ENCODE peak calls at places on chromosomes 13 and 19, in ten cellular contexts. O is cardiac fibroblast, D is esophagus squamous epithelium, E is fibroblast of the aortic adventitia, H is heart left ventricle, U is cardiac muscle cell, R is fibroblast of pulmonary artery, T is testis, B is fibroblast of mammary gland, V is stomach. X is an unnamed sample.

GRCh38 chr19:46603752-46604241 is 2.7 kb downstream of the CALM3 start:
- DNase-seq in O (no peak), D (no peak), E (no peak), H (no peak), U (no peak), R (no peak), T (peak), B (no peak), V (no peak), X (no peak)

GRCh38 chr13:20940083-20940482 is 37.5 kb upstream of the XPO4 start:
- DNase-seq in O (peak), D (no peak), E (peak), H (no peak), U (no peak), R (peak), T (no peak), B (peak), V (no peak), X (no peak)

GRCh38 chr19:35642312-35642711 is 767 bp downstream of the ETV2 start:
- DNase-seq in O (no peak), D (no peak), E (no peak), H (no peak), U (no peak), R (no peak), T (no peak), B (no peak), V (no peak), X (no peak)

GRCh38 chr19:892243-892996 is 567 bp downstream of the MED16 start:
- DNase-seq in O (no peak), D (no peak), E (no peak), H (no peak), U (no peak), R (no peak), T (no peak), B (no peak), V (no peak), X (no peak)

GRCh38 chr13:41740479-41740878 is 220.4 kb downstream of the VWA8 start:
- DNase-seq in O (no peak), D (no peak), E (peak), H (no peak), U (no peak), R (peak), T (no peak), B (no peak), V (no peak), X (no peak)

GRCh38 chr19:39409886-39410619 is 2.4 kb upstream of the PLEKHG2 start:
- DNase-seq in O (peak), D (no peak), E (peak), H (peak), U (peak), R (peak), T (peak), B (peak), V (peak), X (peak)

GRCh38 chr19:45478454-45479238 is 10.8 kb downstream of the FOSB start:
- DNase-seq in O (peak), D (peak), E (peak), H (peak), U (peak), R (peak), T (peak), B (peak), V (peak), X (peak)

GRCh38 chr19:3585301-3586123 is at the start of gene GIPC3:
- DNase-seq in O (no peak), D (no peak), E (no peak), H (no peak), U (no peak), R (no peak), T (no peak), B (no peak), V (no peak), X (no peak)

GRCh38 chr13:27794075-27794691 is 1.9 kb downstream of the GSX1 start:
- DNase-seq in O (no peak), D (no peak), E (no peak), H (no peak), U (no peak), R (no peak), T (no peak), B (no peak), V (no peak), X (no peak)

GRCh38 chr13:24502567-24503375 is 9.8 kb downstream of the PARP4 start:
- DNase-seq in O (peak), D (no peak), E (peak), H (peak), U (no peak), R (peak), T (no peak), B (peak), V (peak), X (peak)

GRCh38 chr13:103573446-103573845 is 507.2 kb upstream of the SLC10A2 start:
- DNase-seq in O (no peak), D (no peak), E (no peak), H (no peak), U (no peak), R (no peak), T (no peak), B (no peak), V (no peak), X (no peak)

GRCh38 chr13:85013006-85013405 is 786.2 kb downstream of the SLITRK6 start:
- DNase-seq in O (no peak), D (no peak), E (no peak), H (no peak), U (no peak), R (no peak), T (no peak), B (no peak), V (no peak), X (no peak)

GRCh38 chr13:110340812-110341444 is 33.8 kb downstream of the COL4A2 start:
- DNase-seq in O (peak), D (no peak), E (peak), H (peak), U (peak), R (peak), T (peak), B (peak), V (peak), X (peak)

GRCh38 chr13:49855930-49856329 is 63.4 kb upstream of the KPNA3 start:
- DNase-seq in O (no peak), D (no peak), E (no peak), H (no peak), U (no peak), R (no peak), T (no peak), B (no peak), V (no peak), X (no peak)

GRCh38 chr13:49865174-49865573 is 71.0 kb downstream of the SPRYD7 start:
- DNase-seq in O (no peak), D (no peak), E (no peak), H (no peak), U (no peak), R (no peak), T (no peak), B (no peak), V (no peak), X (no peak)

GRCh38 chr13:49858183-49858856 is 65.8 kb upstream of the KPNA3 start:
- DNase-seq in O (peak), D (no peak), E (peak), H (no peak), U (no peak), R (peak), T (no peak), B (peak), V (no peak), X (peak)

DNA sequence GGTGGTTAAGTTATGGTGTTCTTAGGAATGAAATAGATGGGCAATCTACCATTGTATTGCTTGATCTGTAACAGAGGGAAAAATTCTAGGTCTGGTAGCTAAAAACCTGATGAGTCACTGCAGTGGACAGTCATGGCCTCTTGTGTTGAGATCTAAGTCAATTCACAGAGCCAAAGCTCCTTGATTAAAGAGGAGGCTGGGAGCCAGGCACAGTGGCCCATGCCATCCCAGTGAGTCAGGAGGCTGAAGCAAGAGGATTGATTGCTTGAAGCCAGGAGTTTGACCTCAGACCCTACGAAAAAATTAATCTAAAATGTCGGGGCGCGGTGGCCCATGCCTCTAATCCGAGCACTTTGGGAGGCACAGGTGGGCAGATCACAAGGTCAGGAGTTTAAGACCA is 67.1 kb upstream of the KPNA3 start:
- DNase-seq in O (peak), D (no peak), E (peak), H (no peak), U (no peak), R (peak), T (no peak), B (peak), V (no peak), X (peak)
- H3K4me3 ChIP-seq in O (no peak), D (no peak), E (no peak), H (no peak), U (no peak), R (no peak), T (no peak), B (no peak), V (no peak), X (no peak)

GRCh38 chr19:29966594-29967249 is 24.7 kb downstream of the URI1 start:
- DNase-seq in O (peak), D (no peak), E (peak), H (no peak), U (peak), R (peak), T (no peak), B (peak), V (no peak), X (peak)
- TF ChIP-seq CTCF in O (peak), D (no peak), E (peak), H (peak), U (peak), R (peak), T (no peak), B (peak), V (no peak), X (peak)

GRCh38 chr19:48250290-48251025 is 5.3 kb downstream of the CARD8 start:
- DNase-seq in O (no peak), D (no peak), E (no peak), H (no peak), U (no peak), R (no peak), T (no peak), B (no peak), V (no peak), X (no peak)
- H3K4me3 ChIP-seq in O (no peak), D (no peak), E (no peak), H (no peak), U (no peak), R (no peak), T (no peak), B (no peak), V (no peak), X (no peak)

GRCh38 chr13:99652901-99653300 is 151.6 kb downstream of the TM9SF2 start:
- DNase-seq in O (no peak), D (no peak), E (no peak), H (no peak), U (no peak), R (no peak), T (no peak), B (no peak), V (no peak), X (no peak)

GRCh38 chr13:99653526-99653925 is 152.3 kb downstream of the TM9SF2 start:
- DNase-seq in O (no peak), D (no peak), E (no peak), H (no peak), U (no peak), R (no peak), T (no peak), B (no peak), V (no peak), X (no peak)

GRCh38 chr13:99651016-99651415 is 149.7 kb downstream of the TM9SF2 start:
- DNase-seq in O (no peak), D (no peak), E (no peak), H (no peak), U (no peak), R (no peak), T (no peak), B (no peak), V (no peak), X (no peak)

GRCh38 chr13:99650410-99650809 is 149.1 kb downstream of the TM9SF2 start:
- DNase-seq in O (no peak), D (no peak), E (no peak), H (no peak), U (no peak), R (no peak), T (no peak), B (no peak), V (no peak), X (no peak)

GRCh38 chr13:99652141-99652540 is 150.9 kb downstream of the TM9SF2 start:
- DNase-seq in O (no peak), D (no peak), E (no peak), H (no peak), U (no peak), R (no peak), T (no peak), B (no peak), V (no peak), X (no peak)
- TF ChIP-seq CTCF in O (no peak), D (no peak), E (no peak), H (no peak), U (no peak), R (no peak), T (no peak), B (no peak), V (no peak), X (no peak)

GRCh38 chr13:60162096-60162495 is 1.6 kb downstream of the DIAPH3 start:
- DNase-seq in O (no peak), D (no peak), E (no peak), H (no peak), U (no peak), R (no peak), T (no peak), B (peak), V (no peak), X (peak)
- H3K4me3 ChIP-seq in O (no peak), D (no peak), E (peak), H (no peak), U (peak), R (no peak), T (no peak), B (peak), V (no peak), X (no peak)

GRCh38 chr19:19111967-19112580 is 26.2 kb downstream of the TMEM161A start:
- DNase-seq in O (no peak), D (no peak), E (no peak), H (no peak), U (no peak), R (no peak), T (no peak), B (no peak), V (no peak), X (no peak)

GRCh38 chr19:19115954-19116353 is 22.3 kb downstream of the TMEM161A start:
- DNase-seq in O (peak), D (no peak), E (peak), H (no peak), U (peak), R (peak), T (peak), B (peak), V (peak), X (no peak)

GRCh38 chr19:19111138-19111835 is 27.0 kb downstream of the TMEM161A start:
- DNase-seq in O (no peak), D (no peak), E (no peak), H (no peak), U (no peak), R (no peak), T (no peak), B (no peak), V (no peak), X (no peak)

GRCh38 chr19:19110410-19111137 is 27.7 kb downstream of the TMEM161A start:
- DNase-seq in O (no peak), D (no peak), E (no peak), H (no peak), U (peak), R (no peak), T (no peak), B (no peak), V (no peak), X (no peak)

DNA sequence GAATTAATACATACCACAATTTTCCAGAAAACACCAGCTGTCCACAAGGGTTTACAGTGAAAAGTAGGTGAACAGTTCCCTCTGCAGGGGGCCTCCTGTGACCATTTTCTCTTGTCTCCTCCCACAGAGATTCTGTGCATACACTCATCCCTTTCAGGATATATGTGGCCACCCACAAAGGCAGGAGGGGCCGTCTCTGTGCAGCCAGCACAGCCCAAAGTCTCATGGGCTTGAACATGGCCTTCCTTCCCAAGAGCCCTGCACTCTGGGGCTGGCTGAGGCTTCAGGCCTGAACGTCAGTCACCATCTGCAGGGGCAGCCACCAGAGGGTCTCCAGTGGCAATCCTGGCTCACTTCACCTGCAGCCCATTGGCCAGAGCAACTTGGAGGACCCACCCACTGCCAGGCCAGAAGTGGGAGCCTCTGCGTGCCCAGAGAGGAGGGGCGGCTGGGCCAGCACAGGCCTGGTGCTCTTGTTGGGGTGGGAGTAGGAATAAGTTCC is 25.2 kb downstream of the TMEM161A start:
- DNase-seq in O (peak), D (no peak), E (peak), H (no peak), U (peak), R (peak), T (no peak), B (peak), V (no peak), X (peak)
- TF ChIP-seq CTCF in O (no peak), D (no peak), E (peak), H (no peak), U (peak), R (no peak), T (no peak), B (no peak), V (no peak), X (no peak)

GRCh38 chr13:76751278-76751677 is 134.9 kb downstream of the KCTD12 start:
- DNase-seq in O (no peak), D (no peak), E (no peak), H (no peak), U (no peak), R (no peak), T (no peak), B (no peak), V (no peak), X (no peak)

GRCh38 chr13:76741624-76742023 is 144.6 kb downstream of the KCTD12 start:
- DNase-seq in O (no peak), D (no peak), E (no peak), H (no peak), U (no peak), R (no peak), T (no peak), B (no peak), V (no peak), X (no peak)

DNA sequence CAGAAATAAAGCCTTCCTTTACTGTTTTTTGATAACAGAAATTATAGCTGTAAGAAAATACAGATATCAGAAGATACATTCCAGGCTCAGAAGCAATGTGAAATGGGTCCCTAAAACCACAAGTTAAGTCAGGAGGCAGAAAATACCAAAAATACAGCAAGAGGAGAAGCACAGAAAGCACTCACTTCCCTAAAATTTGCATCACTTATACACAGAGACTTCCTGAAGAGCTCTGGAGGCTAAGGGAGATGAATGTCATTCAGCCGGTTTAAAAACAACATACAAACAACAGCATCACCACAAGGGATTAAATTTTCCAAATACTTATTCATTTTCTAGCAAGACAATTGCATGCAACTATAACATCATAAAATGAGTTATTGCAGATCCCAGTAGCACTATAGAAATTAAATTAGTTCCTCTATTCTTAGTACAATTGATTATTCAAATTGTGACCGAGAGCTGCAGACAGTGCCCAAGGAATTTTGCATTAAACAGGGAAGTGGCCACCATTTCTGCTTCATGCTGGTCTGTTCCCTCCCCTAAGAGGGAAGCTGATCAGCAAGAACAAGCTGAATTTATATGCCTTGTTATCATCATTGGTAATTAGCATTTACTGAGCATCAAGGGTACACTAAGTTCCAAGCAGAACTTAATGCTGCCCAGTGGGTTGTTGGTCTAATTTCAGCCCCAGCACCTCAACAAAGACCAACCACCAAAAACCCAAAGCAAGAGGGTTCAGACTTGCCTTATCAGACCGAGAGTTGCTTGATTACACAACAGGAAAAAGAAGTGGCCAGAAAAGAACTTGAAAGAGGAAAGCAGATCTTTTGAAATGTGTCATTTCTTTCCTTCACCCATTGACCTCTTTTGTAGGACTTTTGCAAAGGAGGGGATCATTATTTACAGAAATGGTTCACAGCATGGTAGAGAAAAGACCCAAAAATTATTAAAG is 140.7 kb downstream of the KCTD12 start:
- DNase-seq in O (no peak), D (no peak), E (peak), H (no peak), U (no peak), R (peak), T (no peak), B (no peak), V (no peak), X (no peak)
- H3K4me3 ChIP-seq in O (no peak), D (no peak), E (no peak), H (no peak), U (no peak), R (no peak), T (no peak), B (no peak), V (no peak), X (no peak)

DNA sequence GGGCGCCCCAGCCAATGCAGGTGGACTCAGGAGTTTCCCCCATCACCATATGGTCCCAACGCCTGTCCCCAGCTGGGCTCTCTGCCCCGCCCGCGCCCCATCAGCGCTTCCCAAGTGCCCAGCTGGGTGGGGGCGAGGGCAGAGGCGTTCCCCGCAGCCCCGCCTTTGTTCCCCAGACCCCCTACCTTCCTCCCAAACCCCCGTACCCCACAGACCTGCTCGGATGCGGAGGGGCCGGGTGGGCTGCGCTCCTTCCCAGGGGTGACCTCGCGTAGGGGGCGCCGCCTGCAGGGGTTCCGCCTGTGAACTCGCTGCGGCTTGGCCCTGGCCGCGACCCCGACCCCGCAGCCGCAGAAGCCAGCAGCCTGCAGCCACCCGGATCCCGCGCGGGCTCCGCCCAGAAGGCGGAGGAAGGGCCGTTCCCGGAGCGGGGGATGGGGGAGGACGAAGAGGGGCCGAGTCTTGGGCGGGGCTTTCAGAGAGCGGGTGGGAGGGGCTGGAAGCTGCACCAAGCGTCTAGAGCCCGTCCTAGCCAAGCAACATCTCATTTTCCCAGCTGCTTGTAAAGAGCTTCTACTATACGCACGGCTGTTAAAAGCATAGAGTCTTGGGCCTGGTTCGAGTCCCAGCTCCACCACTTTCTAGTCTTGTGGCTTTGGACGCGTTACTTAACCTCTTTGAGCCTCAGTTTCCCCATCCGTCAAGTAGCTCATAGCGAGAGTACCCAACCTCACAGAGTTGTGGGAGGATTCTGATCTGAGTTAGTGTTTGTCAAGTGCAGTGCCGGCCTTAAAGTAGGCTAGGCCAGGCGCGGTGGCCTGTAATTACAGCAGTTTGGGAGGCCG is at the start of gene RAB3D:
- DNase-seq in O (peak), D (peak), E (peak), H (peak), U (peak), R (peak), T (peak), B (peak), V (peak), X (peak)
- TF ChIP-seq CTCF in O (no peak), D (no peak), E (no peak), H (no peak), U (no peak), R (no peak), T (no peak), B (no peak), V (no peak), X (no peak)

GRCh38 chr13:51339952-51340732 is 651 bp downstream of the SERPINE3 start:
- DNase-seq in O (peak), D (no peak), E (no peak), H (no peak), U (no peak), R (no peak), T (no peak), B (peak), V (no peak), X (no peak)
- H3K4me3 ChIP-seq in O (no peak), D (no peak), E (no peak), H (no peak), U (no peak), R (no peak), T (no peak), B (no peak), V (no peak), X (no peak)

GRCh38 chr19:50835785-50836542 is 2.6 kb upstream of the KLK15 start:
- DNase-seq in O (peak), D (no peak), E (peak), H (peak), U (peak), R (peak), T (peak), B (peak), V (peak), X (peak)
- TF ChIP-seq CTCF in O (no peak), D (no peak), E (no peak), H (no peak), U (no peak), R (no peak), T (no peak), B (no peak), V (no peak), X (no peak)